ENCODE peak calls at places on chromosome 19, in nine cellular contexts. P is heart left ventricle, M is IMR-90, I is GM12865, H is psoas muscle, A is lower leg skin, O is AG10803, S is nephron progenitor cell, B is fibroblast of the aortic adventitia. T is an unnamed sample.
A peak's percentile ranks its signal among the peaks of the same experiment; 100 is the strongest.

GRCh38 chr19:46863818-46864629 is 3.2 kb downstream of the ARHGAP35 start:
- DNase-seq in S (peak; percentile 36), O (peak; percentile 84), M (peak; percentile 61), B (peak; percentile 91), P (peak; percentile 27), I (no peak), H (no peak), A (no peak), T (no peak)

GRCh38 chr19:51272183-51272817 is 21.4 kb downstream of the SIGLECL1 start:
- DNase-seq in H (no peak), S (no peak), I (no peak), A (no peak), B (no peak), P (no peak), O (no peak), M (no peak), T (no peak)

GRCh38 chr19:45114116-45114515 is 21.1 kb downstream of the PPP1R37 start:
- DNase-seq in A (no peak), M (no peak), P (no peak), O (no peak), B (no peak), I (no peak), H (no peak), S (no peak), T (no peak)

GRCh38 chr19:53818756-53819155 is 5.4 kb downstream of the NLRP12 start:
- DNase-seq in H (no peak), A (no peak), S (no peak), P (no peak), O (no peak), M (no peak), B (no peak), I (no peak), T (no peak)

GRCh38 chr19:5339950-5340636 is 519 bp downstream of the PTPRS start:
- DNase-seq in O (no peak), M (no peak), S (peak; percentile 65), H (no peak), A (no peak), I (no peak), P (no peak), B (no peak), T (no peak)

GRCh38 chr19:53388168-53388567 is 6.8 kb upstream of the ZNF765 start:
- DNase-seq in A (no peak), O (no peak), I (no peak), H (no peak), S (no peak), B (no peak), M (peak; percentile 39), P (no peak), T (no peak)

GRCh38 chr19:36688058-36688457 is 646 bp downstream of the ZNF567 start:
- DNase-seq in O (no peak), A (no peak), B (no peak), P (no peak), H (no peak), M (no peak), S (no peak), I (no peak), T (no peak)

GRCh38 chr19:7224205-7224833 is 69.9 kb downstream of the INSR start:
- DNase-seq in A (peak; percentile 78), H (no peak), S (no peak), B (peak; percentile 77), M (peak; percentile 30), I (no peak), O (peak; percentile 72), P (peak; percentile 20), T (no peak)

GRCh38 chr19:33514885-33515485 is 6.6 kb downstream of the PEPD start:
- DNase-seq in M (peak; percentile 32), H (peak; percentile 49), P (no peak), B (no peak), I (no peak), O (peak; percentile 51), S (no peak), A (peak; percentile 49), T (no peak)

GRCh38 chr19:50723735-50724521 is 764 bp downstream of the CLEC11A start:
- DNase-seq in I (no peak), H (no peak), S (no peak), A (no peak), P (no peak), M (no peak), B (no peak), O (no peak), T (no peak)

GRCh38 chr19:35053667-35054293 is 12.3 kb downstream of the HPN start:
- DNase-seq in B (no peak), H (no peak), I (no peak), S (no peak), A (no peak), M (no peak), O (no peak), P (no peak), T (no peak)

GRCh38 chr19:35056513-35057063 is 15.1 kb downstream of the HPN start:
- DNase-seq in I (no peak), H (no peak), P (no peak), M (no peak), B (no peak), O (no peak), A (no peak), S (no peak), T (no peak)

GRCh38 chr19:35052599-35053190 is 11.2 kb downstream of the HPN start:
- DNase-seq in M (no peak), P (no peak), H (no peak), I (no peak), S (no peak), B (no peak), O (no peak), A (no peak), T (no peak)

GRCh38 chr19:35055715-35056179 is 14.2 kb downstream of the HPN start:
- DNase-seq in A (no peak), H (no peak), B (no peak), S (no peak), O (no peak), I (peak; percentile 26), M (no peak), P (no peak), T (no peak)

GRCh38 chr19:35054626-35055025 is 13.1 kb downstream of the HPN start:
- DNase-seq in S (no peak), B (no peak), O (no peak), H (no peak), I (no peak), A (no peak), M (no peak), P (no peak), T (no peak)
- TF ChIP-seq CTCF in S (no peak), B (no peak), O (no peak), H (no peak), I (no peak), A (no peak), M (no peak), P (no peak), T (no peak)

GRCh38 chr19:12736854-12737665 is at the start of gene GET3:
- DNase-seq in M (peak; percentile 100), H (peak; percentile 86), B (peak; percentile 100), I (peak; percentile 98), S (peak; percentile 82), O (peak; percentile 100), A (peak; percentile 97), P (peak; percentile 94), T (peak; percentile 72)

GRCh38 chr19:12733907-12734214 is 623 bp downstream of the TRIR start:
- DNase-seq in O (no peak), S (no peak), M (no peak), H (no peak), P (no peak), I (no peak), B (no peak), A (no peak), T (no peak)

GRCh38 chr19:12730054-12730453 is 4.4 kb downstream of the TRIR start:
- DNase-seq in H (no peak), S (no peak), A (no peak), P (no peak), B (no peak), I (no peak), O (no peak), M (no peak), T (no peak)

GRCh38 chr19:12731337-12731736 is 3.1 kb downstream of the TRIR start:
- DNase-seq in M (no peak), O (no peak), I (no peak), A (no peak), P (no peak), H (no peak), S (no peak), B (no peak), T (no peak)

GRCh38 chr19:12733369-12733896 is 1.1 kb downstream of the TRIR start:
- DNase-seq in I (peak; percentile 68), H (no peak), A (no peak), O (peak; percentile 51), P (no peak), B (peak; percentile 47), S (no peak), M (peak; percentile 45), T (no peak)
- TF ChIP-seq CTCF in I (peak; percentile 40), H (no peak), A (no peak), O (peak; percentile 37), P (peak; percentile 12), B (peak; percentile 33), S (no peak), M (peak; percentile 49), T (no peak)

GRCh38 chr19:49667473-49667872 is 1.7 kb downstream of the BCL2L12 start:
- DNase-seq in B (no peak), A (no peak), M (no peak), S (no peak), H (no peak), P (no peak), O (no peak), I (no peak), T (no peak)

GRCh38 chr19:49665301-49666119 is at the start of the genes BCL2L12 and IRF3:
- DNase-seq in O (peak; percentile 94), M (peak; percentile 93), H (peak; percentile 98), B (peak; percentile 97), P (peak; percentile 98), A (peak; percentile 98), I (peak; percentile 98), S (peak; percentile 99), T (peak; percentile 98)

GRCh38 chr19:49663224-49663623 is 2.4 kb downstream of the IRF3 start:
- DNase-seq in O (no peak), B (no peak), I (no peak), S (no peak), P (no peak), H (no peak), A (no peak), M (no peak), T (no peak)

GRCh38 chr19:49664171-49665070 is 1.2 kb downstream of the IRF3 start:
- DNase-seq in P (peak; percentile 90), M (peak; percentile 67), O (peak; percentile 69), S (peak; percentile 97), I (peak; percentile 84), H (peak; percentile 89), B (peak; percentile 65), A (peak; percentile 87), T (peak; percentile 87)

DNA sequence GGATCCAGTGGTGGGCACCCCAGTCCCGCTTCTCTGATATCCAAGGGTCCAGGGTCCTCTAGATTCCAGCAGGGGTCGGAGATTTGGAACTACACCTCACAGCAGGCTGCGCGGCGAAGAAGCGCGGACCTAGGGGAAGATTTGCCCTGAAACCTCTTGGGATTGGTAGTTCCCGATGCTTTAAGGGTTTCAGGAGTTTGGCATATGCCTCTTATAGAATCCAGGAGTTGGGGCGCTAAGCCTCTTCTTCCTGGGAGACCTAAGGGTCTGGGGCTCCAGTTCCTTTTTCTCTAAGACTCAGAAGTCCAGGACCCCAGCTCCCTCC is 349 bp downstream of the BCL2L12 start:
- DNase-seq in H (no peak), O (no peak), B (no peak), A (no peak), I (no peak), P (no peak), M (no peak), S (no peak), T (no peak)
- TF ChIP-seq CTCF in H (peak; percentile 3), O (no peak), B (no peak), A (no peak), I (no peak), P (peak; percentile 15), M (peak; percentile 12), S (no peak), T (no peak)

GRCh38 chr19:3849092-3849491 is 19.7 kb downstream of the ZFR2 start:
- DNase-seq in B (no peak), A (no peak), M (no peak), H (no peak), I (peak; percentile 64), P (no peak), S (peak; percentile 48), O (no peak), T (no peak)
- TF ChIP-seq CTCF in B (peak; percentile 30), A (no peak), M (peak; percentile 26), H (no peak), I (peak; percentile 69), P (peak; percentile 34), S (peak; percentile 47), O (peak; percentile 34), T (no peak)